ENCODE peak calls at places on chromosome X, in seven cellular contexts. R is substantia nigra; B is Jurkat, Clone E6-1; Q is RPMI7951; X is heart left ventricle; S is NCI-H1105; U is GM06990. L is an unnamed sample.

GRCh38 chrX:8971116-8971515 is 62.8 kb downstream of the FAM9B start:
- DNase-seq in R (no peak), B (peak), Q (peak), X (no peak), S (no peak), U (peak), L (peak)

GRCh38 chrX:114962209-114962608 is 55.2 kb downstream of the IL13RA2 start:
- DNase-seq in R (no peak), B (no peak), Q (no peak), X (no peak), S (no peak), U (no peak), L (no peak)

GRCh38 chrX:108299101-108299591 is 139.1 kb downstream of the COL4A6 start:
- DNase-seq in R (no peak), B (peak), Q (peak), X (no peak), S (no peak), U (peak), L (no peak)

GRCh38 chrX:134545524-134545923 is 85.6 kb downstream of the HPRT1 start:
- DNase-seq in R (no peak), B (no peak), Q (no peak), X (no peak), S (no peak), U (no peak), L (no peak)

GRCh38 chrX:15269618-15270521 is at the start of gene ASB9:
- DNase-seq in R (no peak), B (peak), Q (peak), X (peak), S (no peak), U (no peak), L (peak)

GRCh38 chrX:97039363-97040029 is 155.8 kb downstream of the RPA4 start:
- DNase-seq in R (no peak), B (no peak), Q (peak), X (peak), S (peak), U (peak), L (no peak)

GRCh38 chrX:140817943-140818342 is 108.4 kb downstream of the LINC00632 start:
- DNase-seq in R (no peak), B (peak), Q (peak), X (no peak), S (no peak), U (no peak), L (no peak)

GRCh38 chrX:63913719-63914118 is 128.7 kb upstream of the ARHGEF9 start:
- DNase-seq in R (no peak), B (no peak), Q (no peak), X (no peak), S (no peak), U (no peak), L (no peak)

GRCh38 chrX:23592741-23593140 is 74.6 kb upstream of the PRDX4 start:
- DNase-seq in R (no peak), B (no peak), Q (no peak), X (no peak), S (no peak), U (no peak), L (no peak)

GRCh38 chrX:36859231-36859630 is 148.9 kb upstream of the FAM47C start:
- DNase-seq in R (no peak), B (no peak), Q (no peak), X (no peak), S (no peak), U (no peak), L (no peak)

GRCh38 chrX:31551913-31552312 is 480.1 kb upstream of the FTHL17 start:
- DNase-seq in R (no peak), B (no peak), Q (no peak), X (no peak), S (no peak), U (no peak), L (no peak)

GRCh38 chrX:2320580-2321327 is 180.0 kb downstream of the DHRSX start:
- DNase-seq in R (no peak), B (no peak), Q (peak), X (peak), S (no peak), U (no peak), L (no peak)

GRCh38 chrX:112734250-112734649 is 54.5 kb upstream of the LHFPL1 start:
- DNase-seq in R (peak), B (no peak), Q (no peak), X (no peak), S (no peak), U (no peak), L (no peak)